ENCODE peak calls at places on chromosomes 2 and 18, in five cellular contexts. A, W, G, J and D are unnamed samples.

GRCh38 chr2:188512456-188512855 is 220.8 kb downstream of the GULP1 start:
- DNase-seq in A (peak; percentile 40), W (no peak), G (no peak), J (peak; percentile 83), D (no peak)

GRCh38 chr18:76363451-76364120 is 131.5 kb downstream of the ZNF516 start:
- DNase-seq in A (no peak), W (no peak), G (no peak), J (peak; percentile 55), D (no peak)

GRCh38 chr2:218996937-218997336 is 3.7 kb upstream of the CRYBA2 start:
- DNase-seq in A (no peak), W (no peak), G (no peak), J (no peak), D (no peak)

GRCh38 chr18:60693426-60693825 is 320.9 kb upstream of the MC4R start:
- DNase-seq in A (no peak), W (no peak), G (no peak), J (no peak), D (no peak)

GRCh38 chr2:96537734-96538486 is 1.4 kb downstream of the ARID5A start:
- DNase-seq in A (peak; percentile 49), W (peak; percentile 78), G (no peak), J (no peak), D (no peak)

GRCh38 chr2:18580606-18581005 is 8.8 kb downstream of the NT5C1B start:
- DNase-seq in A (no peak), W (no peak), G (no peak), J (no peak), D (no peak)

GRCh38 chr2:188949046-188949818 is 24.9 kb upstream of the COL3A1 start:
- DNase-seq in A (no peak), W (no peak), G (no peak), J (no peak), D (no peak)

GRCh38 chr18:13836559-13836958 is 12.6 kb downstream of the MC5R start:
- DNase-seq in A (no peak), W (no peak), G (no peak), J (no peak), D (no peak)

GRCh38 chr2:27281855-27282559 is at the start of gene TRIM54:
- DNase-seq in A (no peak), W (no peak), G (no peak), J (no peak), D (no peak)

GRCh38 chr2:140734992-140735391 is 1395.8 kb downstream of the LRP1B start:
- DNase-seq in A (no peak), W (no peak), G (no peak), J (no peak), D (no peak)

GRCh38 chr18:21134895-21135294 is 23.3 kb upstream of the ROCK1 start:
- DNase-seq in A (no peak), W (no peak), G (no peak), J (peak; percentile 43), D (no peak)

GRCh38 chr2:154495455-154495868 is 203.0 kb upstream of the KCNJ3 start:
- DNase-seq in A (no peak), W (no peak), G (no peak), J (no peak), D (no peak)

GRCh38 chr2:33342171-33342570 is 134.3 kb upstream of the RASGRP3 start:
- DNase-seq in A (no peak), W (no peak), G (no peak), J (no peak), D (no peak)

GRCh38 chr2:42800981-42801380 is 8.6 kb upstream of the HAAO start:
- DNase-seq in A (no peak), W (peak; percentile 42), G (no peak), J (peak; percentile 25), D (no peak)

GRCh38 chr2:951224-952006 is 766 bp downstream of the SNTG2 start:
- DNase-seq in A (peak; percentile 57), W (no peak), G (peak; percentile 43), J (no peak), D (no peak)

DNA sequence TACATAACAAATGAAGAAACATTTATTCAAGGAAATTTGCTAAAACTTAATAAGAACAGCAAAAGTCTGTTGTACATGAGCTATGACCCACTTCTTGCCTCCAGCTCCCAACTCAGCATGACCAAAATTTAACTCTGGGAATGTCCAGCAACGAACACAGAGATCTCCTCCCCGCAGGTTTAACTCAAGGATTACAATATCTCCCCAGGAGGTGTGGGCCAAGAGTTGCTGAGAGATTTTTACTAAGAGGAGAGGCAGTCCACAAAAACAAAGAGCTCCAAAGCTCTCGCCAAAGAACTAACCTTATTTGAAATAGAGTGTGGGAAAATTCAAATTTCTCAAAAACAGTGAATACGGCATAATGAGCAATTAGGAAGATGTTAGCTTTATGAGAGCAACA is 318.5 kb downstream of the GRB14 start:
- DNase-seq in A (peak; percentile 79), W (no peak), G (no peak), J (no peak), D (no peak)
- H3K27ac ChIP-seq in A (peak overlapping the region; percentile 92), W (no peak overlapping the region), G (no peak overlapping the region), J (no peak overlapping the region), D (no peak overlapping the region)

GRCh38 chr2:127620867-127621266 is 25.1 kb upstream of the GPR17 start:
- DNase-seq in A (no peak), W (peak; percentile 68), G (no peak), J (no peak), D (peak; percentile 8)

GRCh38 chr2:127619901-127620705 is 25.9 kb upstream of the GPR17 start:
- DNase-seq in A (no peak), W (peak; percentile 47), G (no peak), J (no peak), D (peak; percentile 18)

GRCh38 chr2:127622561-127623387 is 23.2 kb upstream of the GPR17 start:
- DNase-seq in A (no peak), W (peak; percentile 19), G (peak; percentile 40), J (no peak), D (peak; percentile 5)

GRCh38 chr2:127623388-127624320 is 22.3 kb upstream of the GPR17 start:
- DNase-seq in A (no peak), W (peak; percentile 43), G (peak; percentile 55), J (peak; percentile 4), D (peak; percentile 6)

DNA sequence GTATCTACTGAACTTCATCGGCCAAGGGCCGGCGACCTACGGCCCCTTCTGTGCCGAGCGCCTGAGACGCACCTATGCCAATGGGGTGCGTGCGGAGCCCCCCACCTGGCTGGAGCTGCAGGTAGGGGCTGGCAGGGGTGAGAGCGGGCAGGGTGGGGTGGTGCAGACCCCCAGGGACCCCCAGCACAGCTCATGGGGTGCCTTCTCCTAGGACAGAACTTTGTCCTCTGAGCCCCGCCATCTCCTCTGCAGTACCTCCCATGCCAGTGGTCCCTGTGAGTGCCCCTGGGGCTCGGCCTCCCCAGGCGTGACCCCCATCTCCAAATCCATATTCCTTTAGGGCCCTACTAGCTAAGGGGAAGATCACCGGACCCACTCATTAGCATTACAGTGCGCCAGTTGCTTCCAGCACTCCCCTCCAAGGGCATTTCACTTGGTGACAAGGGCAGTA is 23.9 kb upstream of the GPR17 start:
- DNase-seq in A (no peak), W (peak; percentile 36), G (no peak), J (no peak), D (peak; percentile 3)
- H3K27ac ChIP-seq in A (no peak overlapping the region), W (no peak overlapping the region), G (no peak overlapping the region), J (no peak overlapping the region), D (no peak overlapping the region)

DNA sequence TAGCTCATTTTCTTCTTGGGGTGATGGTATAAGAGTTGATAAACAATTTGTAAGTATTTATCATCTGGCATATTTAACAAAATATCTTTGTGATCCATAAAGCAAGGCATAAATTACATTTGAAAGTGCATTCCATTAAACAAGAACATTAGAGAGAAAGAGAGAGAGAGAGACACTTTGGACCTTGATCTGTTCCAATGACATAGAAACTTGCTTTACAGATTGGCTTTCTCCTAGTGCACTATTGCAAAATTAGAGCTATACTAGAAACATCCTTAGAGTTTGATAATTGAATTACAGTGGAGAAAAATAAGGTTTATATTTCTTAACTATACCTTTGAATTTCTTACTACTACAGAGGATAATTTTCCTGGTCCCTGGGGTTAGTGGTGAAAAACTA is 5.7 kb upstream of the ACADL start:
- DNase-seq in A (no peak), W (no peak), G (no peak), J (no peak), D (no peak)
- H3K27ac ChIP-seq in A (no peak overlapping the region), W (no peak overlapping the region), G (peak overlapping the region; percentile 79), J (no peak overlapping the region), D (no peak overlapping the region)

GRCh38 chr18:24263078-24263477 is 124.2 kb downstream of the CABYR start:
- DNase-seq in A (no peak), W (no peak), G (no peak), J (no peak), D (no peak)
- H3K27ac ChIP-seq in A (no peak overlapping the region), W (no peak overlapping the region), G (no peak overlapping the region), J (no peak overlapping the region), D (peak overlapping the region; percentile 76)